ENCODE peak calls at places on chromosomes 7 and 10, in six cellular contexts. B is activated CD4-positive, alpha-beta T cell treated with anti-CD3 and anti-CD28 coated beads, Interleukin-2, amount 50 U/mL, for 1 hour; P is uterus; D is body of pancreas; I is PC-3; A is sciatic nerve. L is an unnamed sample.

GRCh38 chr10:58212622-58213021 is 55.1 kb downstream of the IPMK start:
- DNase-seq in D (no peak), B (no peak), A (no peak), I (no peak), P (no peak), L (no peak)

GRCh38 chr7:150994838-150995510 is 4.2 kb downstream of the NOS3 start:
- DNase-seq in B (no peak), I (no peak), A (no peak), D (no peak), P (no peak), L (no peak)

GRCh38 chr7:128916643-128916915 is 6.1 kb upstream of the KCP start:
- DNase-seq in B (no peak), P (no peak), A (peak; percentile 26), I (no peak), D (no peak), L (no peak)

GRCh38 chr10:58898854-58899573 is 277.4 kb upstream of the PHYHIPL start:
- DNase-seq in I (peak; percentile 39), D (no peak), B (no peak), P (no peak), A (no peak), L (no peak)

GRCh38 chr7:29005829-29006228 is 47.7 kb upstream of the TRIL start:
- DNase-seq in I (peak; percentile 46), D (no peak), A (no peak), P (peak; percentile 35), B (no peak), L (no peak)

GRCh38 chr7:17010637-17011300 is 129.0 kb upstream of the AGR3 start:
- DNase-seq in B (no peak), D (no peak), I (no peak), A (no peak), P (no peak), L (no peak)

GRCh38 chr7:111113263-111114017 is 22.5 kb downstream of the LRRN3 start:
- DNase-seq in D (no peak), A (no peak), P (no peak), B (no peak), I (peak; percentile 66), L (no peak)

GRCh38 chr10:30007406-30007805 is 52.0 kb downstream of the JCAD start:
- DNase-seq in D (no peak), I (no peak), B (no peak), A (no peak), P (no peak), L (no peak)

GRCh38 chr10:43202224-43202656 is 64.0 kb downstream of the CSGALNACT2 start:
- DNase-seq in A (peak; percentile 68), B (peak; percentile 57), D (peak; percentile 26), I (no peak), P (peak; percentile 11), L (no peak)

GRCh38 chr10:98060079-98060478 is 29.7 kb upstream of the CRTAC1 start:
- DNase-seq in B (no peak), D (no peak), I (no peak), P (no peak), A (no peak), L (no peak)

GRCh38 chr7:116780966-116781365 is 81.4 kb upstream of the CAPZA2 start:
- DNase-seq in D (peak; percentile 86), A (no peak), I (peak; percentile 87), B (no peak), P (no peak), L (no peak)

GRCh38 chr7:46695045-46695708 is 774.1 kb upstream of the IGFBP3 start:
- DNase-seq in A (no peak), I (peak; percentile 25), P (no peak), D (peak; percentile 73), B (no peak), L (no peak)

GRCh38 chr10:109958059-109958458 is 34.7 kb upstream of the XPNPEP1 start:
- DNase-seq in A (no peak), B (no peak), P (no peak), D (peak; percentile 15), I (no peak), L (no peak)

GRCh38 chr7:23470290-23471089 is at the start of gene IGF2BP3:
- DNase-seq in A (no peak), I (peak; percentile 92), D (no peak), B (peak; percentile 3), P (no peak), L (peak; percentile 98)

GRCh38 chr10:50347394-50347802 is 96.1 kb upstream of the ASAH2 start:
- DNase-seq in P (no peak), A (no peak), D (no peak), I (no peak), B (no peak), L (no peak)

GRCh38 chr7:55336540-55336939 is 28.6 kb upstream of the LANCL2 start:
- DNase-seq in P (no peak), B (no peak), D (no peak), A (no peak), I (no peak), L (no peak)

GRCh38 chr7:92436843-92437445 is 10.3 kb upstream of the GATAD1 start:
- DNase-seq in A (no peak), P (no peak), B (no peak), I (no peak), D (no peak), L (no peak)

GRCh38 chr7:100093498-100093897 is 4.7 kb downstream of the COPS6 start:
- DNase-seq in B (no peak), D (no peak), P (no peak), I (no peak), A (no peak), L (no peak)

GRCh38 chr7:27199820-27200760 is at the start of gene HOXA13:
- DNase-seq in I (peak; percentile 92), P (no peak), B (no peak), A (no peak), D (no peak), L (peak; percentile 62)

GRCh38 chr10:29635711-29636144 is 957 bp upstream of the SVIL start:
- DNase-seq in A (no peak), P (no peak), I (no peak), B (peak; percentile 25), D (no peak), L (no peak)

GRCh38 chr7:86904949-86905834 is 154.3 kb downstream of the ELAPOR2 start:
- DNase-seq in B (no peak), I (peak; percentile 54), A (no peak), P (no peak), D (peak; percentile 51), L (peak; percentile 18)

GRCh38 chr7:91288208-91288824 is 24.1 kb downstream of the FZD1 start:
- DNase-seq in B (no peak), P (peak; percentile 19), A (peak; percentile 69), D (peak; percentile 46), I (peak; percentile 53), L (no peak)

GRCh38 chr10:49457686-49458085 is 61.8 kb upstream of the DRGX start:
- DNase-seq in I (no peak), P (no peak), A (no peak), B (no peak), D (no peak), L (no peak)

GRCh38 chr7:2299131-2299829 is 15.0 kb downstream of the SNX8 start:
- DNase-seq in P (peak; percentile 25), A (no peak), D (peak; percentile 66), B (no peak), I (no peak), L (no peak)

GRCh38 chr10:74194545-74194944 is 43.5 kb downstream of the ADK start:
- DNase-seq in B (no peak), P (no peak), D (no peak), I (peak; percentile 90), A (no peak), L (no peak)

GRCh38 chr7:33854951-33855350 is 50.4 kb upstream of the BMPER start:
- DNase-seq in P (no peak), D (no peak), A (no peak), B (no peak), I (peak; percentile 53), L (no peak)

L was measured in neuronal stem cell.